ENCODE peak calls at places on chromosomes 16 and 17, in six cellular contexts. Z is ureter; D is T-cell; S is astrocyte of the spinal cord; X is CD4-positive, alpha-beta memory T cell; Y is stimulated activated CD4-positive, alpha-beta T cell treated with anti-CD3 and anti-CD28 coated beads, Interleukin-1b, Interleukin-23, amount 100 ng/mL, for 24 hours. K is an unnamed sample.
A peak's percentile ranks its signal among the peaks of the same experiment; 100 is the strongest.

GRCh38 chr16:50268352-50268751 is 2.0 kb downstream of the ADCY7 start:
- DNase-seq in Z (no peak), D (no peak), S (no peak), X (no peak), Y (no peak), K (no peak)

GRCh38 chr17:81844327-81844851 is 9.5 kb upstream of the PPP1R27 start:
- DNase-seq in Z (no peak), D (no peak), S (no peak), X (no peak), Y (no peak), K (no peak)

GRCh38 chr17:10549108-10549842 is at the start of gene MYH2:
- DNase-seq in Z (no peak), D (no peak), S (no peak), X (no peak), Y (no peak), K (no peak)

GRCh38 chr17:238071-238963 is 56.9 kb upstream of the DOC2B start:
- DNase-seq in Z (peak; percentile 32), D (no peak), S (no peak), X (no peak), Y (no peak), K (no peak)

GRCh38 chr17:64781394-64781793 is 119.3 kb upstream of the SMURF2 start:
- DNase-seq in Z (peak; percentile 82), D (peak; percentile 49), S (no peak), X (peak; percentile 41), Y (no peak), K (peak; percentile 51)

GRCh38 chr16:85166281-85166680 is 54.0 kb upstream of the CIBAR2 start:
- DNase-seq in Z (no peak), D (no peak), S (no peak), X (no peak), Y (no peak), K (no peak)

GRCh38 chr17:55444471-55445441 is 23.1 kb upstream of the MMD start:
- DNase-seq in Z (no peak), D (no peak), S (no peak), X (no peak), Y (no peak), K (peak; percentile 40)

GRCh38 chr16:53827741-53828140 is 123.8 kb downstream of the FTO start:
- DNase-seq in Z (no peak), D (no peak), S (no peak), X (no peak), Y (no peak), K (no peak)

GRCh38 chr17:20995164-20995872 is 47.5 kb downstream of the USP22 start:
- DNase-seq in Z (no peak), D (no peak), S (no peak), X (no peak), Y (no peak), K (no peak)

GRCh38 chr17:81409190-81409935 is 14.1 kb downstream of the BAHCC1 start:
- DNase-seq in Z (no peak), D (no peak), S (no peak), X (no peak), Y (no peak), K (no peak)

GRCh38 chr17:79781691-79782575 is 4.0 kb downstream of the CBX2 start:
- DNase-seq in Z (no peak), D (no peak), S (no peak), X (no peak), Y (no peak), K (no peak)

GRCh38 chr17:72056727-72057290 is 64.0 kb upstream of the SOX9 start:
- DNase-seq in Z (no peak), D (no peak), S (no peak), X (no peak), Y (no peak), K (no peak)

GRCh38 chr17:43587647-43588046 is 41.5 kb upstream of the ETV4 start:
- DNase-seq in Z (no peak), D (no peak), S (no peak), X (no peak), Y (no peak), K (no peak)

GRCh38 chr16:86668136-86668535 is 89.8 kb downstream of the FOXL1 start:
- DNase-seq in Z (no peak), D (no peak), S (peak; percentile 81), X (no peak), Y (no peak), K (peak; percentile 76)

GRCh38 chr17:82299452-82299851 is 18.0 kb downstream of the CD7 start:
- DNase-seq in Z (no peak), D (no peak), S (no peak), X (no peak), Y (no peak), K (no peak)

GRCh38 chr17:56819431-56820145 is 14.1 kb downstream of the C17orf67 start:
- DNase-seq in Z (peak; percentile 74), D (peak; percentile 62), S (peak; percentile 67), X (peak; percentile 69), Y (peak; percentile 46), K (peak; percentile 79)

GRCh38 chr17:68021963-68022362 is 13.6 kb upstream of the KPNA2 start:
- DNase-seq in Z (no peak), D (no peak), S (no peak), X (no peak), Y (no peak), K (no peak)

GRCh38 chr16:62751218-62751617 is 715.0 kb upstream of the CDH8 start:
- DNase-seq in Z (no peak), D (no peak), S (no peak), X (no peak), Y (no peak), K (no peak)

GRCh38 chr16:4892356-4893102 is 44.4 kb downstream of the PPL start:
- DNase-seq in Z (no peak), D (no peak), S (peak; percentile 11), X (no peak), Y (no peak), K (no peak)

GRCh38 chr16:49399594-49400364 is 26.2 kb downstream of the C16orf78 start:
- DNase-seq in Z (no peak), D (no peak), S (no peak), X (no peak), Y (no peak), K (no peak)

GRCh38 chr16:67254809-67255552 is 6.2 kb downstream of the SLC9A5 start:
- DNase-seq in Z (no peak), D (no peak), S (no peak), X (no peak), Y (no peak), K (no peak)

GRCh38 chr16:24482681-24483202 is 56.6 kb upstream of the RBBP6 start:
- DNase-seq in Z (no peak), D (no peak), S (no peak), X (no peak), Y (no peak), K (no peak)

GRCh38 chr17:8430966-8431365 is 4.7 kb upstream of the NDEL1 start:
- DNase-seq in Z (no peak), D (no peak), S (peak; percentile 4), X (no peak), Y (no peak), K (peak; percentile 70)

GRCh38 chr16:85845276-85845675 is 45.8 kb downstream of the COX4I1 start:
- DNase-seq in Z (no peak), D (no peak), S (no peak), X (no peak), Y (no peak), K (no peak)

GRCh38 chr16:54143934-54144333 is 142.7 kb downstream of the IRX3 start:
- DNase-seq in Z (no peak), D (no peak), S (no peak), X (no peak), Y (no peak), K (no peak)

GRCh38 chr17:76265624-76266243 is 586 bp downstream of the UBALD2 start:
- DNase-seq in Z (peak; percentile 74), D (peak; percentile 59), S (no peak), X (peak; percentile 68), Y (no peak), K (peak; percentile 36)

GRCh38 chr17:6476834-6477210 is 32.6 kb downstream of the PIMREG start:
- DNase-seq in Z (no peak), D (no peak), S (no peak), X (no peak), Y (no peak), K (no peak)

GRCh38 chr17:14926526-14927122 is 338.5 kb downstream of the PMP22 start:
- DNase-seq in Z (peak; percentile 61), D (peak; percentile 44), S (peak; percentile 66), X (peak; percentile 55), Y (peak; percentile 15), K (peak; percentile 38)

GRCh38 chr17:39870776-39871175 is 2.8 kb downstream of the ZPBP2 start:
- DNase-seq in Z (no peak), D (no peak), S (no peak), X (no peak), Y (no peak), K (no peak)

GRCh38 chr17:47956818-47957590 is 679 bp downstream of the PRR15L start:
- DNase-seq in Z (no peak), D (no peak), S (no peak), X (no peak), Y (no peak), K (no peak)

GRCh38 chr16:67423634-67424575 is 7.0 kb upstream of the HSD11B2 start:
- DNase-seq in Z (no peak), D (no peak), S (no peak), X (no peak), Y (no peak), K (no peak)

GRCh38 chr17:80712610-80713009 is 168.0 kb downstream of the RPTOR start:
- DNase-seq in Z (no peak), D (no peak), S (no peak), X (no peak), Y (no peak), K (no peak)